ENCODE peak calls at places on chromosomes 7 and 10, in five cellular contexts. G is A549, F is IMR-90, Y is HEK293T, T is HepG2. Z is an unnamed sample.

GRCh38 chr10:24428410-24428782 is 219.5 kb downstream of the KIAA1217 start:
- DNase-seq in F (peak; percentile 70), T (no peak), Y (no peak), G (no peak), Z (no peak)

GRCh38 chr10:90674927-90675326 is 182.9 kb downstream of the HTR7 start:
- DNase-seq in F (peak; percentile 86), G (no peak), T (no peak), Y (no peak), Z (no peak)

GRCh38 chr7:36468361-36469140 is 78.9 kb downstream of the ANLN start:
- DNase-seq in G (no peak), T (no peak), Y (no peak), F (no peak), Z (no peak)

GRCh38 chr10:51063659-51064535 is 10.4 kb upstream of the PRKG1 start:
- DNase-seq in G (no peak), T (peak; percentile 7), F (peak; percentile 77), Y (no peak), Z (no peak)

GRCh38 chr10:62814901-62815372 is 1.2 kb downstream of the EGR2 start:
- DNase-seq in F (no peak), Y (no peak), G (no peak), T (no peak), Z (no peak)

GRCh38 chr10:30784521-30784895 is 155.0 kb upstream of the LYZL2 start:
- DNase-seq in F (peak; percentile 72), Y (no peak), T (no peak), G (no peak), Z (no peak)

GRCh38 chr10:44967596-44967995 is 8.0 kb downstream of the RASSF4 start:
- DNase-seq in G (no peak), Y (no peak), T (no peak), F (no peak), Z (no peak)

GRCh38 chr10:120538091-120538490 is 81.1 kb downstream of the PLPP4 start:
- DNase-seq in Y (no peak), F (no peak), T (no peak), G (no peak), Z (no peak)

GRCh38 chr10:19194866-19195265 is 146.3 kb downstream of the MALRD1 start:
- DNase-seq in F (no peak), Y (no peak), T (peak; percentile 9), G (no peak), Z (no peak)

GRCh38 chr7:16089191-16089590 is 332.1 kb downstream of the CRPPA start:
- DNase-seq in T (no peak), G (no peak), Y (no peak), F (no peak), Z (no peak)

GRCh38 chr7:112140600-112140999 is 65.6 kb downstream of the DOCK4 start:
- DNase-seq in G (no peak), T (no peak), Y (no peak), F (no peak), Z (no peak)

GRCh38 chr10:50550291-50550839 is 73.4 kb downstream of the SGMS1 start:
- DNase-seq in T (no peak), Y (no peak), G (no peak), F (peak; percentile 18), Z (no peak)

GRCh38 chr10:71431216-71431944 is 34.7 kb downstream of the CDH23 start:
- DNase-seq in F (no peak), Y (no peak), T (no peak), G (no peak), Z (no peak)

GRCh38 chr10:24202181-24202570 is 6.8 kb upstream of the KIAA1217 start:
- DNase-seq in G (no peak), Y (no peak), T (peak; percentile 67), F (no peak), Z (no peak)

GRCh38 chr10:104741127-104741526 is 100.0 kb downstream of the SORCS3 start:
- DNase-seq in T (no peak), F (no peak), G (no peak), Y (no peak), Z (no peak)

GRCh38 chr10:4333474-4333894 is 492.5 kb upstream of the AKR1E2 start:
- DNase-seq in Y (no peak), F (no peak), T (no peak), G (no peak), Z (no peak)

GRCh38 chr10:71290806-71291205 is 28.3 kb upstream of the SLC29A3 start:
- DNase-seq in F (no peak), G (no peak), T (no peak), Y (no peak), Z (no peak)

GRCh38 chr7:151470656-151471180 is 30.8 kb upstream of the CRYGN start:
- DNase-seq in F (no peak), G (no peak), T (no peak), Y (no peak), Z (no peak)

GRCh38 chr7:48628950-48629349 is 295.4 kb upstream of the CDC14C start:
- DNase-seq in T (no peak), G (no peak), F (no peak), Y (no peak), Z (no peak)

GRCh38 chr7:108001759-108002725 is 919 bp downstream of the LAMB1 start:
- DNase-seq in G (no peak), F (peak; percentile 41), Y (no peak), T (no peak), Z (no peak)

GRCh38 chr10:58481569-58482109 is 31.0 kb upstream of the BICC1 start:
- DNase-seq in G (no peak), T (no peak), Y (no peak), F (no peak), Z (no peak)

GRCh38 chr10:114404171-114405010 is at the start of gene AFAP1L2:
- DNase-seq in T (no peak), F (no peak), Y (peak; percentile 69), G (peak; percentile 65), Z (no peak)

GRCh38 chr7:85497999-85498398 is 311.1 kb upstream of the SEMA3D start:
- DNase-seq in Y (no peak), F (no peak), G (no peak), T (no peak), Z (no peak)

GRCh38 chr10:74153123-74153522 is 2.1 kb downstream of the ADK start:
- DNase-seq in F (peak; percentile 66), T (peak; percentile 58), G (peak; percentile 61), Y (no peak), Z (no peak)

GRCh38 chr7:126806614-126807013 is 446.1 kb downstream of the GRM8 start:
- DNase-seq in F (no peak), Y (no peak), T (no peak), G (no peak), Z (no peak)

DNA sequence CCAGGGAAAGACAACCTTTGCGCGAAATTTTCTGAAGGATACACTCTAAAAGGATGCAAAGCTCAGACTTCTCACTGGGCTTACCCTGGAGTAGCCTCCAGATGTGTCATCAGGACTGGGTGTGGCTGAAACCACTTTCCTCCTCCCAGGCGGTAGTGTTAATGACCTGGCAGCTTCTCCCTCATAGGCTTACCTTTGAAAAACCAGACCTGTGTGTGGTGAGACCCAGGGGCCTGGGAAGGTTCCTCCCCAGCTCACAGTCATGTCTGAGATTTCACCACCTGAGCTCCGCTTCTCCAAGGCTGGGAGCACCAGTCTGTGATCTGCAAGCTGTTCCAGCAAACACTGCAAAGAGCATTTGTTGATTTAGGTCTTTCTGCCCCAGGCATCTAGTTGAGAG is 93.7 kb downstream of the EPC1 start:
- DNase-seq in T (no peak), Y (peak; percentile 6), F (no peak), G (no peak), Z (no peak)
- TF ChIP-seq BHLHE40 in T (no peak), Y (no peak), F (no peak), G (no peak), Z (no peak)

GRCh38 chr10:26445411-26446031 is 7.4 kb downstream of the APBB1IP start:
- DNase-seq in T (no peak), F (no peak), G (no peak), Y (no peak), Z (no peak)

GRCh38 chr10:26448706-26449435 is 10.7 kb downstream of the APBB1IP start:
- DNase-seq in G (no peak), F (no peak), T (no peak), Y (no peak), Z (peak; percentile 84)

GRCh38 chr10:26449726-26450125 is 11.6 kb downstream of the APBB1IP start:
- DNase-seq in G (no peak), T (no peak), F (no peak), Y (no peak), Z (no peak)

GRCh38 chr10:26446258-26446657 is 8.1 kb downstream of the APBB1IP start:
- DNase-seq in T (no peak), G (no peak), Y (no peak), F (no peak), Z (no peak)

GRCh38 chr10:26448292-26448691 is 10.2 kb downstream of the APBB1IP start:
- DNase-seq in Y (no peak), F (no peak), T (no peak), G (no peak), Z (no peak)
- TF ChIP-seq BHLHE40 in Y (no peak), F (no peak), T (no peak), G (no peak), Z (no peak)

GRCh38 chr7:923108-924041 is 31.1 kb downstream of the ADAP1 start:
- DNase-seq in T (no peak), F (peak; percentile 47), G (no peak), Y (no peak), Z (peak; percentile 81)

GRCh38 chr7:927031-927671 is 27.3 kb downstream of the ADAP1 start:
- DNase-seq in Y (no peak), G (no peak), T (peak; percentile 31), F (no peak), Z (no peak)

GRCh38 chr7:924541-925231 is 29.8 kb downstream of the ADAP1 start:
- DNase-seq in Y (no peak), G (no peak), F (peak; percentile 12), T (no peak), Z (no peak)

GRCh38 chr7:926061-927030 is 28.1 kb downstream of the ADAP1 start:
- DNase-seq in F (no peak), T (peak; percentile 91), Y (no peak), G (no peak), Z (no peak)

DNA sequence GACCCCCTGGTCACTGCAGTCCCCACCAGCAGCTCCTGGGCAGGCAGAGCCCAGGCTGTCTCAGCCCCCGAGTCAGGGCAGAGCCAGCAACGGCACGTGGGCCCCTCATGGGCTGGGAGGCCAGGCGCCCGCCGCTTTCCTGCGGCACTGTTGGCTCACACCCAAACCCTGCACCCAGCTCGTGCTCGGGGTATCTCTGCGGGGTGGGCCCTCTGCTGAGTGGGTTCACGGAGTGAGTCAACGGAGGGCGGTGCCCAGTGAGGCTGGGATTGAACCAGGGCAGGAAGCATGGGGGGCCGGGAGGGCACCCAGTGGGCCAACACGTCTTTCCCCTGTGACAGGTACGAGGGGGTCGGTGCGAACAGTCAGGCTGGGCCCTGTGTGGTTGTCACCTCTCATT is 28.9 kb downstream of the ADAP1 start:
- DNase-seq in G (no peak), F (no peak), T (no peak), Y (no peak), Z (no peak)
- TF ChIP-seq BHLHE40 in G (no peak), F (no peak), T (no peak), Y (no peak), Z (no peak)

DNA sequence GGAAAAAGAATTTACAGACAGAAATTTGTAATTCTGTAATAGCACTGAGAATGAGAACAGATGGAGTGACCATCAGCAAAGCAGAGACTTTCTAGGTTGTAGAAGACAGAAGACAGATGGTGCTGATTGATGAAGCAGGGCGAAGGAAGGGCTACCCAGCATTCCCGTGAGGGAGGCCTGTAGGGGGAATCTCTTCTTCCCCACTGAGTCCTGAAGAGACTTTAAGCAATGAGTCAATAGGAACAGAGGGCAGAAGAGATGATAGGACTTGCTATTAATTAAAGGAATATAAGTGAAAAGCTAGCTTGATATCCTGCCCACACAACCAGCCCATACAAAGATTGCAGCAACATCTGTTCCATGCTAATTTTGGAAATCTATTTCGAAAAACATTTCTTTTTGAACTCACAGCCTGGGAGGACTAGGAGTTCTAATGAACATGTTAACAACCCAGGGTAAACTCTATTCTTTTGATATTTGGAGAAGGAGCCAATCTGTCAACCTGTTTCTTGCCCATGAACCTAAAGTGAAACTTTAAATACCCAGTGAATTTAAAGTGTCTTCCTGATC is 44.1 kb downstream of the RALA start:
- DNase-seq in F (no peak), T (no peak), G (no peak), Y (peak; percentile 22), Z (no peak)
- TF ChIP-seq BHLHE40 in F (no peak), T (no peak), G (no peak), Y (no peak), Z (no peak)